ENCODE peak calls at places on chromosome 17, in five cellular contexts. X is A549, A is upper lobe of left lung, M is H1, U is stomach. F is an unnamed sample.
A peak's percentile ranks its signal among the peaks of the same experiment; 100 is the strongest.

GRCh38 chr17:13337864-13338371 is 263.8 kb downstream of the HS3ST3A1 start:
- DNase-seq in X (peak; percentile 62), A (no peak), M (no peak), U (no peak), F (peak; percentile 63)

GRCh38 chr17:80108321-80108971 is 7.1 kb downstream of the GAA start:
- DNase-seq in X (no peak), A (peak; percentile 75), M (no peak), U (no peak), F (no peak)

GRCh38 chr17:75084039-75084660 is 3.6 kb upstream of the SLC16A5 start:
- DNase-seq in X (peak; percentile 78), A (no peak), M (no peak), U (no peak), F (no peak)

GRCh38 chr17:66976781-66977201 is 12.3 kb downstream of the CACNG4 start:
- DNase-seq in X (no peak), A (no peak), M (no peak), U (no peak), F (no peak)

GRCh38 chr17:82601447-82602000 is 46.7 kb downstream of the WDR45B start:
- DNase-seq in X (no peak), A (peak; percentile 77), M (no peak), U (no peak), F (no peak)

GRCh38 chr17:59277031-59277430 is 54.4 kb upstream of the YPEL2 start:
- DNase-seq in X (no peak), A (no peak), M (no peak), U (no peak), F (no peak)

GRCh38 chr17:45784583-45785372 is 658 bp downstream of the CRHR1 start:
- DNase-seq in X (no peak), A (peak; percentile 88), M (no peak), U (peak; percentile 49), F (no peak)

GRCh38 chr17:42559076-42559475 is 2.9 kb upstream of the COASY start:
- DNase-seq in X (no peak), A (no peak), M (no peak), U (no peak), F (no peak)

GRCh38 chr17:64103751-64104364 is 26.1 kb downstream of the ERN1 start:
- DNase-seq in X (no peak), A (no peak), M (no peak), U (no peak), F (no peak)

GRCh38 chr17:55577687-55578086 is 66.4 kb upstream of the SMIM36 start:
- DNase-seq in X (no peak), A (peak; percentile 52), M (no peak), U (no peak), F (no peak)

GRCh38 chr17:61279476-61280145 is 120.0 kb upstream of the TBX2 start:
- DNase-seq in X (no peak), A (no peak), M (no peak), U (no peak), F (no peak)

GRCh38 chr17:81401727-81402529 is 6.7 kb downstream of the BAHCC1 start:
- DNase-seq in X (peak; percentile 81), A (peak; percentile 77), M (no peak), U (no peak), F (no peak)

GRCh38 chr17:31388770-31389672 is 2.5 kb upstream of the RAB11FIP4 start:
- DNase-seq in X (no peak), A (peak; percentile 71), M (no peak), U (peak; percentile 26), F (no peak)

GRCh38 chr17:77644981-77645380 is 313.5 kb upstream of the TNRC6C start:
- DNase-seq in X (no peak), A (peak; percentile 50), M (no peak), U (no peak), F (no peak)

GRCh38 chr17:38702166-38702899 is 2.7 kb upstream of the MLLT6 start:
- DNase-seq in X (peak; percentile 90), A (peak; percentile 97), M (no peak), U (peak; percentile 89), F (peak; percentile 81)

GRCh38 chr17:22305356-22306071 is 613.2 kb downstream of the KCNJ18 start:
- DNase-seq in X (no peak), A (peak; percentile 20), M (no peak), U (no peak), F (no peak)

GRCh38 chr17:81120695-81121621 is 44.3 kb upstream of the PVALEF start:
- DNase-seq in X (peak; percentile 46), A (no peak), M (no peak), U (no peak), F (no peak)

GRCh38 chr17:57545836-57546305 is 199.2 kb downstream of the CCDC182 start:
- DNase-seq in X (no peak), A (no peak), M (no peak), U (no peak), F (no peak)

GRCh38 chr17:60602385-60602742 is 2.4 kb downstream of the PPM1D start:
- DNase-seq in X (peak; percentile 22), A (no peak), M (no peak), U (no peak), F (no peak)

GRCh38 chr17:64212122-64212521 is 50.9 kb downstream of the TEX2 start:
- DNase-seq in X (no peak), A (no peak), M (no peak), U (no peak), F (no peak)

GRCh38 chr17:45816966-45817365 is 27.7 kb upstream of the SPPL2C start:
- DNase-seq in X (no peak), A (no peak), M (no peak), U (no peak), F (no peak)

GRCh38 chr17:80791758-80792284 is 199.8 kb upstream of the CHMP6 start:
- DNase-seq in X (peak; percentile 96), A (no peak), M (no peak), U (peak; percentile 41), F (peak; percentile 40)

GRCh38 chr17:58309918-58310259 is 18.7 kb downstream of the TSPOAP1 start:
- DNase-seq in X (no peak), A (no peak), M (no peak), U (no peak), F (no peak)

GRCh38 chr17:81551458-81552243 is 502 bp downstream of the FAAP100 start:
- DNase-seq in X (peak; percentile 46), A (no peak), M (no peak), U (no peak), F (peak; percentile 13)

GRCh38 chr17:5793899-5794298 is 209.6 kb upstream of the NLRP1 start:
- DNase-seq in X (no peak), A (no peak), M (peak; percentile 36), U (no peak), F (no peak)

GRCh38 chr17:70166571-70166970 is 2.8 kb upstream of the KCNJ2 start:
- DNase-seq in X (no peak), A (no peak), M (no peak), U (no peak), F (no peak)

GRCh38 chr17:56478836-56479447 is 114.6 kb upstream of the NOG start:
- DNase-seq in X (peak; percentile 53), A (no peak), M (no peak), U (no peak), F (peak; percentile 28)

GRCh38 chr17:1227917-1228751 is 42.1 kb upstream of the BHLHA9 start:
- DNase-seq in X (no peak), A (peak; percentile 88), M (no peak), U (no peak), F (no peak)

GRCh38 chr17:56656961-56657360 is 63.5 kb downstream of the NOG start:
- DNase-seq in X (no peak), A (no peak), M (no peak), U (no peak), F (no peak)

GRCh38 chr17:9959377-9959981 is 54.4 kb upstream of the RCVRN start:
- DNase-seq in X (peak; percentile 74), A (no peak), M (peak; percentile 47), U (no peak), F (peak; percentile 48)

GRCh38 chr17:82117139-82118090 is 19.4 kb upstream of the FASN start:
- DNase-seq in X (no peak), A (no peak), M (no peak), U (no peak), F (no peak)

GRCh38 chr17:72795941-72796340 is 296.5 kb downstream of the SLC39A11 start:
- DNase-seq in X (no peak), A (no peak), M (no peak), U (no peak), F (no peak)

GRCh38 chr17:2852729-2853110 is 56.5 kb downstream of the RAP1GAP2 start:
- DNase-seq in X (no peak), A (peak; percentile 79), M (no peak), U (no peak), F (no peak)

GRCh38 chr17:39863918-39864746 is at the start of gene IKZF3:
- DNase-seq in X (peak; percentile 62), A (peak; percentile 94), M (peak; percentile 44), U (peak; percentile 84), F (no peak)
- TF ChIP-seq EP300 in X (no peak), A (no peak), M (peak; percentile 64), U (no peak), F (no peak)

DNA sequence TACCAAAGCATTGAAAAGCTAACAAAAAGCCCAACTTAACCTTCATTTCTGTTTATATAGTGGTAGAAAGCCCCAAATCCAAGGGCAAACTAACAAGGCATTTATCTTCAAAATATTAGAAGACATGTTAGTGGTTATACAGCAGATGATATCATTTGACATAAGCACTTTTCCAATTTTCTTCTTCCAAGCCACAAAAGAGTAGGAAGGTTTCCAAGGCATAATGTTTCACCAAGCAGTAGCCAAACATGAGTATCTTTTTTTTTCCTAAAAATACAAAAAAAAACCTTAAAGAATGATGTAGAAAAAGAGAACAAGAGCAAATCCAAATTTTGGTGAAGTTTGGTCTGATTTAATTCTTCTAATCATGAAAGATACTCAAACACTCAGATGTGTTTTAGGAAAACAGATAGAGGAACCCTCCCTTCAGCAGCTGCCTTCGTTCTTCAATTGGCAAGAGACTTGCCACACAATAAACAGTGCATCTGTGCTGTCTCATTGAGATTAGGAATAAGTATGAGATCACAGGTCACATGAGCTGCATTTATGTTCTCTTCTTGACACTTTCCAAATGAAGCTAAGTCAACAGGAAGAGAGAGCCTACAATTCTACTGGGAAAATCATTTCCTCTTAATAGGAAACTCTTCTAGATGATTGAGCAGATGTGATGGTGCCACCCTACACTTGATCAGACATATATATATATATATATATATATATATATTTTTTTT is 106.7 kb downstream of the TTC19 start:
- DNase-seq in X (no peak), A (no peak), M (no peak), U (no peak), F (no peak)
- TF ChIP-seq POLR2A in X (no peak), A (no peak), M (no peak), U (no peak), F (no peak)

GRCh38 chr17:8222380-8222629 is 11.9 kb upstream of the AURKB start:
- DNase-seq in X (no peak), A (no peak), M (peak; percentile 27), U (no peak), F (no peak)

GRCh38 chr17:8221663-8222379 is 11.4 kb upstream of the AURKB start:
- DNase-seq in X (peak; percentile 95), A (peak; percentile 90), M (peak; percentile 79), U (peak; percentile 87), F (peak; percentile 87)

GRCh38 chr17:8224891-8225812 is 14.8 kb upstream of the AURKB start:
- DNase-seq in X (no peak), A (peak; percentile 62), M (no peak), U (no peak), F (no peak)

GRCh38 chr17:8222630-8223355 is 12.4 kb upstream of the AURKB start:
- DNase-seq in X (peak; percentile 98), A (peak; percentile 97), M (peak; percentile 83), U (peak; percentile 94), F (peak; percentile 95)

GRCh38 chr17:8223356-8224063 is 13.1 kb upstream of the AURKB start:
- DNase-seq in X (peak; percentile 81), A (peak; percentile 88), M (no peak), U (peak; percentile 67), F (peak; percentile 59)
- TF ChIP-seq CTCF in X (peak; percentile 45), A (peak; percentile 38), M (no peak), U (no peak), F (no peak)

GRCh38 chr17:7219812-7220592 is at the start of the genes ACADVL and DLG4:
- DNase-seq in X (peak; percentile 82), A (peak; percentile 96), M (no peak), U (peak; percentile 91), F (peak; percentile 80)
- TF ChIP-seq EP300 in X (no peak), A (peak; percentile 38), M (no peak), U (no peak), F (peak; percentile 59)